ENCODE peak calls at places on chromosomes 7 and 10, in nine cellular contexts. One of them, this sample, is unnamed.

GRCh38 chr10:23157691-23158369 is 34.3 kb upstream of the PTF1A start:
- DNase-seq in epithelial cell of esophagus: peak
- DNase-seq in RCC 7860: peak
- DNase-seq in neural crest cell: no peak
- DNase-seq in naive thymus-derived CD8-positive, alpha-beta T cell: peak
- DNase-seq in kidney: no peak
- DNase-seq in brain microvascular endothelial cell: peak
- DNase-seq in stimulated activated CD4-positive, alpha-beta T cell treated with anti-CD3 and anti-CD28 coated beads, Interleukin-2, amount 100 ng/mL, for 48 hours: no peak
- DNase-seq in iris pigment epithelial cell: peak
- DNase-seq in this sample: peak

GRCh38 chr10:48577158-48577557 is 27.7 kb downstream of the ARHGAP22 start:
- DNase-seq in epithelial cell of esophagus: no peak
- DNase-seq in RCC 7860: no peak
- DNase-seq in neural crest cell: no peak
- DNase-seq in naive thymus-derived CD8-positive, alpha-beta T cell: no peak
- DNase-seq in kidney: no peak
- DNase-seq in brain microvascular endothelial cell: no peak
- DNase-seq in stimulated activated CD4-positive, alpha-beta T cell treated with anti-CD3 and anti-CD28 coated beads, Interleukin-2, amount 100 ng/mL, for 48 hours: no peak
- DNase-seq in iris pigment epithelial cell: no peak
- DNase-seq in this sample: no peak

GRCh38 chr7:13286916-13287315 is 599.5 kb downstream of the ARL4A start:
- DNase-seq in epithelial cell of esophagus: no peak
- DNase-seq in RCC 7860: no peak
- DNase-seq in neural crest cell: no peak
- DNase-seq in naive thymus-derived CD8-positive, alpha-beta T cell: no peak
- DNase-seq in kidney: no peak
- DNase-seq in brain microvascular endothelial cell: no peak
- DNase-seq in stimulated activated CD4-positive, alpha-beta T cell treated with anti-CD3 and anti-CD28 coated beads, Interleukin-2, amount 100 ng/mL, for 48 hours: no peak
- DNase-seq in iris pigment epithelial cell: peak
- DNase-seq in this sample: no peak

GRCh38 chr10:26637521-26638275 is 59.8 kb upstream of the PDSS1 start:
- DNase-seq in epithelial cell of esophagus: no peak
- DNase-seq in RCC 7860: no peak
- DNase-seq in neural crest cell: no peak
- DNase-seq in naive thymus-derived CD8-positive, alpha-beta T cell: no peak
- DNase-seq in kidney: peak
- DNase-seq in brain microvascular endothelial cell: no peak
- DNase-seq in stimulated activated CD4-positive, alpha-beta T cell treated with anti-CD3 and anti-CD28 coated beads, Interleukin-2, amount 100 ng/mL, for 48 hours: no peak
- DNase-seq in iris pigment epithelial cell: no peak
- DNase-seq in this sample: no peak

GRCh38 chr7:50276446-50276845 is 28.1 kb upstream of the IKZF1 start:
- DNase-seq in epithelial cell of esophagus: no peak
- DNase-seq in RCC 7860: no peak
- DNase-seq in neural crest cell: no peak
- DNase-seq in naive thymus-derived CD8-positive, alpha-beta T cell: no peak
- DNase-seq in kidney: no peak
- DNase-seq in brain microvascular endothelial cell: no peak
- DNase-seq in stimulated activated CD4-positive, alpha-beta T cell treated with anti-CD3 and anti-CD28 coated beads, Interleukin-2, amount 100 ng/mL, for 48 hours: no peak
- DNase-seq in iris pigment epithelial cell: no peak
- DNase-seq in this sample: no peak

GRCh38 chr10:101287922-101288638 is 58.8 kb upstream of the LBX1 start:
- DNase-seq in epithelial cell of esophagus: no peak
- DNase-seq in RCC 7860: no peak
- DNase-seq in neural crest cell: peak
- DNase-seq in naive thymus-derived CD8-positive, alpha-beta T cell: no peak
- DNase-seq in kidney: peak
- DNase-seq in brain microvascular endothelial cell: no peak
- DNase-seq in stimulated activated CD4-positive, alpha-beta T cell treated with anti-CD3 and anti-CD28 coated beads, Interleukin-2, amount 100 ng/mL, for 48 hours: no peak
- DNase-seq in iris pigment epithelial cell: peak
- DNase-seq in this sample: no peak

GRCh38 chr7:102992820-102993531 is 80.2 kb downstream of the LRRC17 start:
- DNase-seq in epithelial cell of esophagus: peak
- DNase-seq in RCC 7860: peak
- DNase-seq in neural crest cell: no peak
- DNase-seq in naive thymus-derived CD8-positive, alpha-beta T cell: no peak
- DNase-seq in kidney: no peak
- DNase-seq in brain microvascular endothelial cell: peak
- DNase-seq in stimulated activated CD4-positive, alpha-beta T cell treated with anti-CD3 and anti-CD28 coated beads, Interleukin-2, amount 100 ng/mL, for 48 hours: no peak
- DNase-seq in iris pigment epithelial cell: peak
- DNase-seq in this sample: peak

GRCh38 chr10:97127960-97128850 is 57.6 kb downstream of the SLIT1 start:
- DNase-seq in epithelial cell of esophagus: no peak
- DNase-seq in RCC 7860: no peak
- DNase-seq in neural crest cell: no peak
- DNase-seq in naive thymus-derived CD8-positive, alpha-beta T cell: no peak
- DNase-seq in kidney: peak
- DNase-seq in brain microvascular endothelial cell: no peak
- DNase-seq in stimulated activated CD4-positive, alpha-beta T cell treated with anti-CD3 and anti-CD28 coated beads, Interleukin-2, amount 100 ng/mL, for 48 hours: no peak
- DNase-seq in iris pigment epithelial cell: no peak
- DNase-seq in this sample: no peak

GRCh38 chr7:121714559-121715303 is 158.2 kb upstream of the PTPRZ1 start:
- DNase-seq in epithelial cell of esophagus: no peak
- DNase-seq in RCC 7860: no peak
- DNase-seq in neural crest cell: no peak
- DNase-seq in naive thymus-derived CD8-positive, alpha-beta T cell: no peak
- DNase-seq in kidney: no peak
- DNase-seq in brain microvascular endothelial cell: no peak
- DNase-seq in stimulated activated CD4-positive, alpha-beta T cell treated with anti-CD3 and anti-CD28 coated beads, Interleukin-2, amount 100 ng/mL, for 48 hours: no peak
- DNase-seq in iris pigment epithelial cell: no peak
- DNase-seq in this sample: no peak

GRCh38 chr10:84613336-84614021 is 285.1 kb downstream of the CCSER2 start:
- DNase-seq in epithelial cell of esophagus: peak
- DNase-seq in RCC 7860: no peak
- DNase-seq in neural crest cell: peak
- DNase-seq in naive thymus-derived CD8-positive, alpha-beta T cell: no peak
- DNase-seq in kidney: no peak
- DNase-seq in brain microvascular endothelial cell: peak
- DNase-seq in stimulated activated CD4-positive, alpha-beta T cell treated with anti-CD3 and anti-CD28 coated beads, Interleukin-2, amount 100 ng/mL, for 48 hours: no peak
- DNase-seq in iris pigment epithelial cell: peak
- DNase-seq in this sample: no peak

GRCh38 chr7:140165422-140165821 is 11.4 kb downstream of the KDM7A start:
- DNase-seq in epithelial cell of esophagus: peak
- DNase-seq in RCC 7860: peak
- DNase-seq in neural crest cell: no peak
- DNase-seq in naive thymus-derived CD8-positive, alpha-beta T cell: no peak
- DNase-seq in kidney: no peak
- DNase-seq in brain microvascular endothelial cell: peak
- DNase-seq in stimulated activated CD4-positive, alpha-beta T cell treated with anti-CD3 and anti-CD28 coated beads, Interleukin-2, amount 100 ng/mL, for 48 hours: no peak
- DNase-seq in iris pigment epithelial cell: peak
- DNase-seq in this sample: no peak

GRCh38 chr10:98326621-98327027 is 58.6 kb upstream of the LOXL4 start:
- DNase-seq in epithelial cell of esophagus: no peak
- DNase-seq in RCC 7860: no peak
- DNase-seq in neural crest cell: no peak
- DNase-seq in naive thymus-derived CD8-positive, alpha-beta T cell: no peak
- DNase-seq in kidney: no peak
- DNase-seq in brain microvascular endothelial cell: no peak
- DNase-seq in stimulated activated CD4-positive, alpha-beta T cell treated with anti-CD3 and anti-CD28 coated beads, Interleukin-2, amount 100 ng/mL, for 48 hours: no peak
- DNase-seq in iris pigment epithelial cell: no peak
- DNase-seq in this sample: peak

GRCh38 chr10:119973261-119973660 is 80.7 kb downstream of the SEC23IP start:
- DNase-seq in epithelial cell of esophagus: peak
- DNase-seq in RCC 7860: no peak
- DNase-seq in neural crest cell: no peak
- DNase-seq in naive thymus-derived CD8-positive, alpha-beta T cell: no peak
- DNase-seq in kidney: no peak
- DNase-seq in brain microvascular endothelial cell: no peak
- DNase-seq in stimulated activated CD4-positive, alpha-beta T cell treated with anti-CD3 and anti-CD28 coated beads, Interleukin-2, amount 100 ng/mL, for 48 hours: no peak
- DNase-seq in iris pigment epithelial cell: peak
- DNase-seq in this sample: no peak

GRCh38 chr10:2137549-2138174 is 400.3 kb upstream of the ADARB2 start:
- DNase-seq in epithelial cell of esophagus: peak
- DNase-seq in RCC 7860: peak
- DNase-seq in neural crest cell: no peak
- DNase-seq in naive thymus-derived CD8-positive, alpha-beta T cell: no peak
- DNase-seq in kidney: no peak
- DNase-seq in brain microvascular endothelial cell: no peak
- DNase-seq in stimulated activated CD4-positive, alpha-beta T cell treated with anti-CD3 and anti-CD28 coated beads, Interleukin-2, amount 100 ng/mL, for 48 hours: no peak
- DNase-seq in iris pigment epithelial cell: no peak
- DNase-seq in this sample: no peak

GRCh38 chr10:18303851-18304800 is 163.9 kb downstream of the CACNB2 start:
- DNase-seq in epithelial cell of esophagus: no peak
- DNase-seq in RCC 7860: no peak
- DNase-seq in neural crest cell: no peak
- DNase-seq in naive thymus-derived CD8-positive, alpha-beta T cell: no peak
- DNase-seq in kidney: no peak
- DNase-seq in brain microvascular endothelial cell: no peak
- DNase-seq in stimulated activated CD4-positive, alpha-beta T cell treated with anti-CD3 and anti-CD28 coated beads, Interleukin-2, amount 100 ng/mL, for 48 hours: no peak
- DNase-seq in iris pigment epithelial cell: no peak
- DNase-seq in this sample: no peak